ENCODE peak calls at places on chromosome 4, in ten cellular contexts. N is heart left ventricle, C is GM23338, J is neural progenitor cell, Y is hepatocyte, B is SK-N-SH, F is brain microvascular endothelial cell, E is esophagus muscularis mucosa, D is IMR-90, Q is suprapubic skin. T is an unnamed sample.

GRCh38 chr4:113969935-113970334 is 9.5 kb downstream of the ARSJ start:
- DNase-seq in B (no peak), C (no peak), Y (no peak), E (no peak), N (no peak), J (no peak), Q (no peak), F (no peak), D (no peak), T (no peak)

GRCh38 chr4:6962211-6963041 is 52.8 kb downstream of the TBC1D14 start:
- DNase-seq in B (no peak), C (no peak), E (peak; percentile 57), D (no peak), Q (no peak), F (no peak), J (peak; percentile 85), Y (no peak), N (no peak), T (no peak)

GRCh38 chr4:182339246-182339645 is 96.0 kb downstream of the TENM3 start:
- DNase-seq in Y (peak; percentile 16), J (peak; percentile 78), C (peak; percentile 71), E (no peak), N (no peak), B (no peak), Q (no peak), F (no peak), D (no peak), T (no peak)

GRCh38 chr4:35175487-35175886 is 1068.8 kb downstream of the ARAP2 start:
- DNase-seq in D (no peak), N (no peak), C (no peak), J (no peak), F (no peak), B (no peak), Y (no peak), E (no peak), Q (no peak), T (no peak)

GRCh38 chr4:37604464-37604863 is 81.7 kb downstream of the RELL1 start:
- DNase-seq in Q (no peak), F (no peak), N (no peak), B (no peak), C (no peak), Y (no peak), E (no peak), J (no peak), D (peak; percentile 68), T (no peak)

GRCh38 chr4:105350859-105351494 is 122.9 kb downstream of the PPA2 start:
- DNase-seq in C (no peak), Q (no peak), D (peak; percentile 83), N (no peak), Y (no peak), F (no peak), J (no peak), B (no peak), E (no peak), T (no peak)

GRCh38 chr4:4332529-4332928 is 42.5 kb downstream of the ZBTB49 start:
- DNase-seq in Y (no peak), Q (no peak), F (no peak), E (no peak), B (no peak), D (no peak), J (no peak), N (no peak), C (no peak), T (no peak)

GRCh38 chr4:110231869-110232268 is 33.5 kb upstream of the ELOVL6 start:
- DNase-seq in C (no peak), N (no peak), F (no peak), B (no peak), Y (peak; percentile 18), D (no peak), E (no peak), Q (no peak), J (no peak), T (no peak)

GRCh38 chr4:153804742-153805141 is 15.9 kb upstream of the SFRP2 start:
- DNase-seq in J (no peak), E (no peak), N (no peak), C (no peak), F (no peak), Q (no peak), B (no peak), D (no peak), Y (peak; percentile 70), T (no peak)

GRCh38 chr4:138438608-138439007 is 196.5 kb upstream of the SLC7A11 start:
- DNase-seq in B (no peak), F (peak; percentile 3), E (no peak), J (no peak), C (no peak), Q (no peak), Y (no peak), D (peak; percentile 47), N (no peak), T (no peak)

GRCh38 chr4:64121803-64122202 is 287.4 kb downstream of the TECRL start:
- DNase-seq in J (no peak), N (no peak), F (no peak), B (no peak), Q (no peak), E (no peak), Y (no peak), D (no peak), C (no peak), T (no peak)

GRCh38 chr4:116183241-116183640 is 902.1 kb downstream of the TRAM1L1 start:
- DNase-seq in N (no peak), E (no peak), Y (no peak), Q (no peak), F (no peak), C (no peak), B (no peak), J (no peak), D (no peak), T (no peak)

DNA sequence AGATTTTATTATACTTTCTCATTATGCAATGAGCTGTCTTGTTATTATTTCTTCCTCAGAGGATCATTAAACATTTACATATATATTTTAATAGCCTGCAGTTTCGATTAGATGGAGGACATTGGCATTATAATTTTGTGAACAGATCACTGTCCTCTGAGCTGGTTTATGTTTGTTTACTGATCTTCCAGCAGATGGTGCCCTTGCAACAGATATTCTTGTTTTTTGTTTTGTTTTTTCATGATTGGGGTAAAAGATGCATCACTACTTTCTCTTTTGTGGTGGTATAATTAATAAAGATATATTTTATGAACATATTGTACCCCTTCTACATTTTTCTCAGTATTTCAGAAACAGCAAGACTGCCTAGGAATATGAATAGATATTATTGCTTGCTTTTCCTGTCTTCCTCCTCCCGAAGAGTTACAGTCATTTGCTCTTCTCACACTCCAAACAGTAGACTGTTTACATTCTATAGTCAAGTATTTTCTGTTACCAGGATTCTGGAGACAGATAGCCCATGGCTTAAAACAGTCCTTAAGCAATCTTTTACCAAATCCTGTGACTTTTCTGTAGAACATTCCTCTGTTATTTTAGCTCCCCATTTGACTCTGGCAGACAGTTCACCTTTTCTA is 905.2 kb downstream of the TRAM1L1 start:
- DNase-seq in F (no peak), C (peak; percentile 29), D (no peak), Q (no peak), E (no peak), B (peak; percentile 24), Y (peak; percentile 7), N (no peak), J (peak; percentile 17), T (no peak)
- TF ChIP-seq CTCF in F (peak; percentile 41), C (peak; percentile 77), D (no peak), Q (peak; percentile 19), E (peak; percentile 19), B (peak; percentile 62), Y (peak; percentile 67), N (no peak), J (peak; percentile 68), T (peak; percentile 36)

GRCh38 chr4:77193511-77194236 is 36.7 kb downstream of the CCNG2 start:
- DNase-seq in C (peak; percentile 95), B (no peak), F (no peak), E (no peak), J (peak; percentile 61), Y (no peak), N (peak; percentile 45), D (no peak), Q (peak; percentile 70), T (peak; percentile 46)

GRCh38 chr4:77193046-77193445 is 36.0 kb downstream of the CCNG2 start:
- DNase-seq in D (no peak), B (no peak), E (no peak), N (no peak), C (no peak), J (no peak), F (no peak), Q (no peak), Y (no peak), T (no peak)

GRCh38 chr4:77187231-77187630 is 30.2 kb downstream of the CCNG2 start:
- DNase-seq in E (no peak), J (no peak), B (no peak), C (no peak), F (no peak), N (no peak), Q (no peak), Y (no peak), D (no peak), T (no peak)

GRCh38 chr4:77188498-77189187 is 31.6 kb downstream of the CCNG2 start:
- DNase-seq in C (no peak), J (no peak), N (no peak), Y (no peak), E (no peak), D (no peak), B (no peak), F (no peak), Q (no peak), T (no peak)

GRCh38 chr4:77190053-77190452 is 33.0 kb downstream of the CCNG2 start:
- DNase-seq in C (no peak), D (peak; percentile 6), N (no peak), Y (peak; percentile 66), Q (no peak), B (no peak), E (no peak), J (no peak), F (peak; percentile 5), T (no peak)
- H3K4me3 ChIP-seq in C (no peak overlapping the region), D (no peak overlapping the region), N (no peak overlapping the region), Y (no peak overlapping the region), Q (no peak overlapping the region), B (no peak overlapping the region), E (no peak overlapping the region), J (no peak overlapping the region), F (no peak overlapping the region), T (no peak overlapping the region)

DNA sequence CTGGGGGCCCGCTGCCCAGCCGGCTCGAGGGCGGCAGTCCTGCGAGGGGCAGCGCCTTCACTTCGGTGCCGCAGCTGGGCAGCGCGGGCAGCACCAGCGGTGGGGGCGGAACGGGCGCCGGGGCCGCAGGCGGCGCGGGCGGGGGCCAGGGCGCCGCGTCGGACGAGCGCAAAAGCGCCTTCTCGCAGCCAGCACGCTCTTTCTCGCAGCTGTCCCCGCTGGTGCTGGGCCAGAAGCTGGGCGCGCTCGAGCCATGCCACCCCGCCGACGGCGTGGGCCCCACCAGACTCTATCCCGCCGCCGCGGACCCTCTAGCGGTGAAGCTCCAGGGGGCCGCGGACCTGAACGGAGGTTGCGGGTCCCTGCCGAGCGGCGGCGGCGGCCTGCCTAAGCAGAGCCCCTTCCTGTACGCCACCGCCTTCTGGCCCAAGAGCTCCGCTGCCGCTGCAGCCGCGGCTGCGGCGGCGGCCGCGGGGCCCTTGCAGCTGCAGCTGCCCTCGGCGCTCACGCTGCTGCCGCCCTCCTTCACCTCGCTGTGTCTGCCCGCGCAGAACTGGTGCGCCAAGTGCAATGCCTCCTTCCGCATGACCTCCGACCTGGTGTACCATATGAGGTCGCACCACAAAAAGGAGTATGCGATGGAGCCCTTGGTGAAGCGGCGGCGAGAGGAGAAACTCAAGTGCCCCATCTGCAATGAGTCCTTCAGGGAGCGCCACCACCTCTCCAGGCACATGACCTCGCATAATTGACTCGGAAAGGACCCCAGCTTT is 5.7 kb downstream of the PRDM8 start:
- DNase-seq in J (peak; percentile 77), F (no peak), Q (peak; percentile 66), B (no peak), Y (peak; percentile 38), N (no peak), C (peak; percentile 62), D (peak; percentile 35), E (no peak), T (no peak)
- H3K27me3 ChIP-seq in J (peaks cover 100% of the 10 kb centered on the region), F (peaks cover 14% of the 10 kb centered on the region), Q (peaks cover 54% of the 10 kb centered on the region), B (no peaks in the 10 kb centered on the region), Y (peaks cover 96% of the 10 kb centered on the region), N (peaks cover 46% of the 10 kb centered on the region), C (peaks cover 100% of the 10 kb centered on the region), D (no peaks in the 10 kb centered on the region), E (peaks cover 7% of the 10 kb centered on the region), T (peaks cover 72% of the 10 kb centered on the region)

GRCh38 chr4:48970471-48970921 is 15.6 kb upstream of the CWH43 start:
- DNase-seq in D (peak; percentile 84), J (no peak), Q (no peak), Y (no peak), C (no peak), N (no peak), E (no peak), F (peak; percentile 38), B (no peak), T (no peak)
- TF ChIP-seq CTCF in D (no peak), J (no peak), Q (no peak), Y (no peak), C (no peak), N (no peak), E (no peak), F (no peak), B (no peak), T (no peak)